ENCODE peak calls at places on chromosome 17, in four cellular contexts. One of them, this sample, is unnamed.
A peak's percentile ranks its signal among the peaks of the same experiment; 100 is the strongest.

GRCh38 chr17:14471052-14471451 is 170.2 kb downstream of the HS3ST3B1 start:
- DNase-seq in A549: peak; percentile 89
- DNase-seq in esophagus squamous epithelium: no peak
- DNase-seq in HFF-Myc: peak; percentile 81
- DNase-seq in this sample: no peak

GRCh38 chr17:35665662-35666061 is 65.8 kb upstream of the RASL10B start:
- DNase-seq in A549: no peak
- DNase-seq in esophagus squamous epithelium: no peak
- DNase-seq in HFF-Myc: no peak
- DNase-seq in this sample: no peak

GRCh38 chr17:83186226-83186625 is 106.8 kb downstream of the METRNL start:
- DNase-seq in A549: no peak
- DNase-seq in esophagus squamous epithelium: no peak
- DNase-seq in HFF-Myc: no peak
- DNase-seq in this sample: peak; percentile 54

GRCh38 chr17:42438600-42439567 is 15.8 kb upstream of the CAVIN1 start:
- DNase-seq in A549: no peak
- DNase-seq in esophagus squamous epithelium: no peak
- DNase-seq in HFF-Myc: no peak
- DNase-seq in this sample: no peak

GRCh38 chr17:14308965-14309879 is 8.3 kb downstream of the HS3ST3B1 start:
- DNase-seq in A549: peak; percentile 39
- DNase-seq in esophagus squamous epithelium: peak; percentile 24
- DNase-seq in HFF-Myc: no peak
- DNase-seq in this sample: peak; percentile 53

GRCh38 chr17:9108166-9108565 is 86.9 kb downstream of the NTN1 start:
- DNase-seq in A549: no peak
- DNase-seq in esophagus squamous epithelium: no peak
- DNase-seq in HFF-Myc: no peak
- DNase-seq in this sample: no peak

GRCh38 chr17:10421946-10422542 is at the start of gene MYH8:
- DNase-seq in A549: no peak
- DNase-seq in esophagus squamous epithelium: no peak
- DNase-seq in HFF-Myc: no peak
- DNase-seq in this sample: no peak

GRCh38 chr17:36610472-36610871 is 9.1 kb downstream of the MRM1 start:
- DNase-seq in A549: no peak
- DNase-seq in esophagus squamous epithelium: no peak
- DNase-seq in HFF-Myc: no peak
- DNase-seq in this sample: no peak

GRCh38 chr17:57215317-57215716 is 41.0 kb upstream of the MSI2 start:
- DNase-seq in A549: no peak
- DNase-seq in esophagus squamous epithelium: no peak
- DNase-seq in HFF-Myc: no peak
- DNase-seq in this sample: peak; percentile 70

GRCh38 chr17:16287563-16288027 is 65.7 kb downstream of the CENPV start:
- DNase-seq in A549: peak; percentile 60
- DNase-seq in esophagus squamous epithelium: no peak
- DNase-seq in HFF-Myc: no peak
- DNase-seq in this sample: no peak

GRCh38 chr17:73907601-73907910 is 263.3 kb upstream of the SDK2 start:
- DNase-seq in A549: no peak
- DNase-seq in esophagus squamous epithelium: no peak
- DNase-seq in HFF-Myc: no peak
- DNase-seq in this sample: no peak

GRCh38 chr17:14417336-14417735 is 116.5 kb downstream of the HS3ST3B1 start:
- DNase-seq in A549: no peak
- DNase-seq in esophagus squamous epithelium: no peak
- DNase-seq in HFF-Myc: no peak
- DNase-seq in this sample: no peak

GRCh38 chr17:16081507-16082087 is 82.0 kb downstream of the TTC19 start:
- DNase-seq in A549: no peak
- DNase-seq in esophagus squamous epithelium: no peak
- DNase-seq in HFF-Myc: no peak
- DNase-seq in this sample: no peak

GRCh38 chr17:35743911-35744328 is 9.1 kb downstream of the GAS2L2 start:
- DNase-seq in A549: peak; percentile 49
- DNase-seq in esophagus squamous epithelium: no peak
- DNase-seq in HFF-Myc: no peak
- DNase-seq in this sample: no peak

GRCh38 chr17:72191901-72192300 is 71.1 kb downstream of the SOX9 start:
- DNase-seq in A549: no peak
- DNase-seq in esophagus squamous epithelium: no peak
- DNase-seq in HFF-Myc: no peak
- DNase-seq in this sample: no peak

DNA sequence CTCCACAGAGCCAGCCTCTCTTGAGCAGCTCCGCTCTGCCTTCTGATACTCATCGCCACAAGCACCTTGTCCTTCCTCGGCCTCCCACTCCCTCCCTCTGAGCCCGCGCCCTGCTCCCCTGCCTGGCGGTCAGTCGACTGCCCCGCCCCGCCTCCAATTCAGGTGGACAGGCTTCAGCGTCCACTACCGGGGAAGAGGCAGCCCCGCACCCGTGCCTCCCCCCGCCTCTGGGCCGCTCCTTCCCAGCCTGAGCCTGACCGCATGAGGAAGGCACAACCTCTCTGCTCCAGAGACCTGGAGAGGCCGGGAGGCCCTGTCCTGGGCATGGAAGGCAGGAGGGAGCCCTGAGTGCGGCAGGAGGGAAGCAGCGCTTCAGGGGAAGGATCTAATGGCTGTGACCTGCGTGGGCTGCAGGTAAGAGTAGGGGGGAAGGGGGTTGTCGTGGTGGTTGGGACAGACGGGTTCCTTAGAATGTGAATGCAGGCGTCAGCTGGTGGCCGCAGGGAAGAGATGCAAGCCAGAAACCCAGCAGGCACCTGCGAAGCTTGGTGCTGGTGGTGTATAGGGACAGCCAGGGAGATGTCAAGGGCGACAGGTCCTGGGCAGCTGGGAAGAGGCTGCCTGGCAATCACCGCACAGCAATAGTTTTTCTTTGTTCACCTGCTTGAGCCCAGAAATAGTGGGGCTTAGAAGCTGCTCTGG is 3.0 kb upstream of the SLC6A4 start:
- DNase-seq in A549: no peak
- DNase-seq in esophagus squamous epithelium: no peak
- DNase-seq in HFF-Myc: no peak
- DNase-seq in this sample: no peak
- H3K4me3 ChIP-seq in A549: no peak overlapping the region
- H3K4me3 ChIP-seq in esophagus squamous epithelium: no peak overlapping the region
- H3K4me3 ChIP-seq in HFF-Myc: no peak overlapping the region
- H3K4me3 ChIP-seq in this sample: no peak overlapping the region

DNA sequence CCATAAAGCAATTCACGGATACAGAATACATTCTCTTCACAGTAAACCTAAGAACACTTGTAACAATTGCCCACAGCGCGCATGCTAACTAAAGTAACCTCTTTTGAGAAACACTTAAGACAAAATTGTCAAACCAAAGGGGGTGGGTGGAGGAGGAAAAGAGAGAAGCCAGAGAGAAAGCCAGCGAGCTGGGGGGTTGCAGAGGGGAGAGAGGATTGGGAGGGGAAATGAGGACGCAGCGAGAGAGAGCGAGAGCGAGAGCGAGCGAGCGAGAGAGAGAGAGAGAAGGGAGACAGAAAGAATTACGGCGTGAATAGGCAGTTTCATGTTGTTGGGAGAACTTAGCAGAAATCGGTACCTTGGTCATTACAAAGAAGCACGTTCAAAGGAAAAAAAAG is 1.6 kb upstream of the HOXB7 start:
- DNase-seq in A549: peak; percentile 59
- DNase-seq in esophagus squamous epithelium: no peak
- DNase-seq in HFF-Myc: no peak
- DNase-seq in this sample: no peak
- H3K4me3 ChIP-seq in A549: peak overlapping the region; percentile 74
- H3K4me3 ChIP-seq in esophagus squamous epithelium: peak overlapping the region; percentile 26
- H3K4me3 ChIP-seq in HFF-Myc: no peak overlapping the region
- H3K4me3 ChIP-seq in this sample: peak overlapping the region; percentile 86

GRCh38 chr17:61379457-61380216 is 20.0 kb upstream of the TBX2 start:
- DNase-seq in A549: no peak
- DNase-seq in esophagus squamous epithelium: no peak
- DNase-seq in HFF-Myc: no peak
- DNase-seq in this sample: no peak
- H3K4me3 ChIP-seq in A549: no peak overlapping the region
- H3K4me3 ChIP-seq in esophagus squamous epithelium: no peak overlapping the region
- H3K4me3 ChIP-seq in HFF-Myc: no peak overlapping the region
- H3K4me3 ChIP-seq in this sample: no peak overlapping the region

DNA sequence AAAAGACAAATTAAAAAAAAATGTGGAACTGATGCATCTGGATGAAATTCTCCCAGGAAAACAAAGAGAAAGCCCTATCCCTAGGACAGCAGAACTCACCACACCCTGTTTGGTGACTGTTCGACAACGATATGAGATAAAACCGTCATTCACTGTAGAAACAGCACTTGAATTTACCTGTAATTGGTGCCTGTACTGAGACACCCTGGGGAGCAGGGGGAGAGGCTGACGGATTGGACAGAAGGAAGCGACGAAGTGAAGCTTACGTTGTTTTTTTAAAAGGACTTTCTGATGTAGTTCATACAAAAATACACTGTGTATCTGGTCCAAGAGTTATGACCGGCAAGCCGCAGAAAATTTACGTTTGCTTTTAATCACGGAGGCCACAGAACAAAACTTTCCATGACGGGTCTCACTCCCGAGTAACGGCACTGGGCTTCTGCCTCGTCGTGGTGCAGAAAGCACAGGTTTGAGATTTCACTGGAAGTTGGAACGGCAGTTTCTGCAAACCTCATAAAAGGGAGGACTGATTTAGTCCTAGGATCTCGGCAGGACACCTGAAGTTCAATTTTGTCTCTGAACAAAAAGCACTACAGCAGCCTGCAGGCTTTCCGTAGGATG is 9.7 kb downstream of the NXN start:
- DNase-seq in A549: no peak
- DNase-seq in esophagus squamous epithelium: no peak
- DNase-seq in HFF-Myc: no peak
- DNase-seq in this sample: no peak
- H3K4me3 ChIP-seq in A549: no peak overlapping the region
- H3K4me3 ChIP-seq in esophagus squamous epithelium: peak overlapping the region; percentile 9
- H3K4me3 ChIP-seq in HFF-Myc: peak overlapping the region; percentile 42
- H3K4me3 ChIP-seq in this sample: peak overlapping the region; percentile 35

This sample was measured in ascending aorta.